ENCODE peak calls at places on chromosomes 5 and 9, in four cellular contexts. One of them, this sample, is unnamed.

GRCh38 chr5:134813827-134814226 is 31.9 kb upstream of the C5orf24 start:
- DNase-seq in tibial nerve: no peak
- DNase-seq in HepG2: no peak
- DNase-seq in left lung: no peak
- DNase-seq in this sample: no peak

GRCh38 chr5:143874312-143874711 is 62.4 kb downstream of the HMHB1 start:
- DNase-seq in HepG2: no peak
- DNase-seq in tibial nerve: no peak
- DNase-seq in left lung: no peak
- DNase-seq in this sample: no peak

GRCh38 chr5:168756517-168757391 is 177.6 kb upstream of the PANK3 start:
- DNase-seq in left lung: no peak
- DNase-seq in HepG2: no peak
- DNase-seq in tibial nerve: no peak
- DNase-seq in this sample: no peak

GRCh38 chr9:120688758-120689157 is 25.5 kb downstream of the MEGF9 start:
- DNase-seq in HepG2: no peak
- DNase-seq in tibial nerve: no peak
- DNase-seq in left lung: no peak
- DNase-seq in this sample: no peak

GRCh38 chr5:154097031-154097430 is 58.3 kb downstream of the MFAP3 start:
- DNase-seq in left lung: no peak
- DNase-seq in HepG2: peak
- DNase-seq in tibial nerve: no peak
- DNase-seq in this sample: no peak

GRCh38 chr9:105290401-105290800 is 46.0 kb downstream of the SLC44A1 start:
- DNase-seq in left lung: no peak
- DNase-seq in HepG2: no peak
- DNase-seq in tibial nerve: no peak
- DNase-seq in this sample: no peak

GRCh38 chr9:36862206-36863145 is 171.6 kb downstream of the PAX5 start:
- DNase-seq in tibial nerve: no peak
- DNase-seq in left lung: peak
- DNase-seq in HepG2: peak
- DNase-seq in this sample: no peak

GRCh38 chr9:136602193-136602885 is 56.5 kb upstream of the NOTCH1 start:
- DNase-seq in left lung: peak
- DNase-seq in HepG2: no peak
- DNase-seq in tibial nerve: no peak
- DNase-seq in this sample: no peak

GRCh38 chr5:168324864-168325615 is 33.6 kb downstream of the WWC1 start:
- DNase-seq in tibial nerve: no peak
- DNase-seq in HepG2: peak
- DNase-seq in left lung: no peak
- DNase-seq in this sample: no peak

GRCh38 chr9:35688558-35689350 is 971 bp downstream of the TPM2 start:
- DNase-seq in left lung: no peak
- DNase-seq in HepG2: peak
- DNase-seq in tibial nerve: no peak
- DNase-seq in this sample: no peak

GRCh38 chr5:116772152-116772501 is 197.5 kb upstream of the SEMA6A start:
- DNase-seq in left lung: no peak
- DNase-seq in HepG2: no peak
- DNase-seq in tibial nerve: no peak
- DNase-seq in this sample: no peak

GRCh38 chr5:81751836-81752643 is 1.1 kb upstream of the SSBP2 start:
- DNase-seq in HepG2: no peak
- DNase-seq in left lung: no peak
- DNase-seq in tibial nerve: peak
- DNase-seq in this sample: no peak

GRCh38 chr5:151483176-151483575 is 35.8 kb downstream of the SLC36A1 start:
- DNase-seq in HepG2: no peak
- DNase-seq in left lung: no peak
- DNase-seq in tibial nerve: no peak
- DNase-seq in this sample: no peak

GRCh38 chr9:123353984-123354591 is 1.9 kb upstream of the CRB2 start:
- DNase-seq in tibial nerve: no peak
- DNase-seq in left lung: peak
- DNase-seq in HepG2: peak
- DNase-seq in this sample: peak

GRCh38 chr9:9004844-9005243 is 1205.3 kb upstream of the DMAC1 start:
- DNase-seq in tibial nerve: no peak
- DNase-seq in HepG2: no peak
- DNase-seq in left lung: no peak
- DNase-seq in this sample: no peak

GRCh38 chr9:77648458-77649108 is 461 bp upstream of the GNA14 start:
- DNase-seq in left lung: peak
- DNase-seq in HepG2: no peak
- DNase-seq in tibial nerve: no peak
- DNase-seq in this sample: no peak

GRCh38 chr5:51172853-51173635 is 210.2 kb upstream of the ISL1 start:
- DNase-seq in left lung: no peak
- DNase-seq in HepG2: no peak
- DNase-seq in tibial nerve: no peak
- DNase-seq in this sample: no peak

GRCh38 chr5:23820764-23821471 is 313.5 kb downstream of the PRDM9 start:
- DNase-seq in left lung: no peak
- DNase-seq in HepG2: no peak
- DNase-seq in tibial nerve: no peak
- DNase-seq in this sample: no peak

GRCh38 chr9:130627051-130627450 is 37.3 kb upstream of the PRDM12 start:
- DNase-seq in tibial nerve: no peak
- DNase-seq in left lung: no peak
- DNase-seq in HepG2: no peak
- DNase-seq in this sample: no peak

GRCh38 chr9:33014665-33015014 is 10.4 kb upstream of the DNAJA1 start:
- DNase-seq in left lung: no peak
- DNase-seq in HepG2: peak
- DNase-seq in tibial nerve: no peak
- DNase-seq in this sample: no peak

GRCh38 chr9:121299125-121299466 is 31.1 kb downstream of the GSN start:
- DNase-seq in tibial nerve: no peak
- DNase-seq in HepG2: no peak
- DNase-seq in left lung: no peak
- DNase-seq in this sample: no peak

GRCh38 chr9:112168197-112168596 is 6.9 kb downstream of the SUSD1 start:
- DNase-seq in tibial nerve: no peak
- DNase-seq in HepG2: no peak
- DNase-seq in left lung: no peak
- DNase-seq in this sample: no peak

GRCh38 chr9:109452761-109453160 is 45.3 kb downstream of the PTPN3 start:
- DNase-seq in left lung: no peak
- DNase-seq in tibial nerve: no peak
- DNase-seq in HepG2: no peak
- DNase-seq in this sample: no peak

GRCh38 chr9:72326643-72327042 is 38.4 kb downstream of the ZFAND5 start:
- DNase-seq in left lung: no peak
- DNase-seq in tibial nerve: no peak
- DNase-seq in HepG2: no peak
- DNase-seq in this sample: no peak

GRCh38 chr9:72327631-72328030 is 37.4 kb downstream of the ZFAND5 start:
- DNase-seq in tibial nerve: no peak
- DNase-seq in left lung: no peak
- DNase-seq in HepG2: no peak
- DNase-seq in this sample: no peak

GRCh38 chr9:72322678-72323077 is 42.3 kb downstream of the ZFAND5 start:
- DNase-seq in left lung: no peak
- DNase-seq in tibial nerve: no peak
- DNase-seq in HepG2: no peak
- DNase-seq in this sample: no peak

GRCh38 chr9:72322259-72322658 is 42.7 kb downstream of the ZFAND5 start:
- DNase-seq in left lung: no peak
- DNase-seq in tibial nerve: no peak
- DNase-seq in HepG2: no peak
- DNase-seq in this sample: no peak

DNA sequence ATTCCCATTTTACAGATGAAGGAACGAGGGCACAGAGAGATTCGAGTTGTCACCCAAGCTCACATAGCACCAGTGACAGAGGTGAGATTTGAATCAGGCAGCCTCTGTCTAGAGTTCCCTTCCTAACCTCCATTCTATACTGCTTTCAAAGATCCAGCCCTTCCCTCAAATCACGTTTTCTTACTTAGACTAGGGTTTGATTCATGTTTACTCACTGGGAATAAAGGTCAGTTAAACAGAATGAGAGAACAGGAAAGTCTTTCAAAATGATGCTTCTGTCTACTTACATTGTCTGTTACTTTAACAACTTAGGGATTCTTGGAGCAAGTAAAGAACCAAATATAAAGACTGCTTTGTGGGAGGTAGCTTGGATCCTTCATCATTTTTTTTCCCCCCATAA is 40.0 kb downstream of the ZFAND5 start:
- DNase-seq in left lung: no peak
- DNase-seq in HepG2: peak
- DNase-seq in tibial nerve: no peak
- DNase-seq in this sample: no peak
- TF ChIP-seq CTCF in left lung: no peak
- TF ChIP-seq CTCF in HepG2: no peak
- TF ChIP-seq CTCF in tibial nerve: no peak
- TF ChIP-seq CTCF in this sample: no peak

DNA sequence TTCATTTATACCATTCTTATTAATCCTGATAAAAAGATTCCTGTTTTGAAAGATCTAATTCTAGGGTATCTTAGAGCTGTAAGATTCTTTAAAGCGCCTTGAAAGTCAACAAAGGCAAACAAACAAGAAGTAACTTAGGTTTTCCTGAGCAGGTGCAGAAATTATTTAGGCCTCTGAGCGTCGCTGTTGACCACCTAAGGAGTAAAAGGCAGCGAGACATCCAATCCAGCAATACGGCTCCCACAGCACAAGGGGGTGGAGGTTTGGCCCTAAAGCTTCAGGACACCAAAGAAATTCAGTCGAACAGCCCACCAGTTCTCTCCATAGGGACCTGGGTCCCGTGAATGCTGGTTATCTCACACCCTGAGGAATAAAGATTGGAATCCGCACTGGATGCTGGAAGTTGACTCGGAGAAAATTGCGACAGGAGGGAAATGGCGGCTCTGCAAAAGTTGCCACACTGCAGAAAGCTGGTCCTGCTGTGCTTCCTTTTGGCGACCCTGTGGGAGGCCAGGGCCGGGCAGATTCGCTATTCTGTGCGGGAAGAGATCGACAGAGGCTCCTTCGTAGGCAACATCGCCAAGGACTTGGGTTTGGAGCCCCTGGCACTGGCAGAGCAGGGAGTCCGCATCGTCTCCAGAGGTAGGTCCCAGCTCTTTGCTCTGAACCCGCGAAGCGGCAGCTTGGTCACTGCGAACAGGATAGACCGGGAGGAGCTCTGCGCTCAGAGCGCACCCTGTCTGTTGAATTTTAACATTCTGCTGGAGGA is at the start of gene PCDHGA2:
- DNase-seq in tibial nerve: no peak
- DNase-seq in left lung: no peak
- DNase-seq in HepG2: peak
- DNase-seq in this sample: no peak
- TF ChIP-seq CTCF in tibial nerve: peak
- TF ChIP-seq CTCF in left lung: no peak
- TF ChIP-seq CTCF in HepG2: peak
- TF ChIP-seq CTCF in this sample: no peak

DNA sequence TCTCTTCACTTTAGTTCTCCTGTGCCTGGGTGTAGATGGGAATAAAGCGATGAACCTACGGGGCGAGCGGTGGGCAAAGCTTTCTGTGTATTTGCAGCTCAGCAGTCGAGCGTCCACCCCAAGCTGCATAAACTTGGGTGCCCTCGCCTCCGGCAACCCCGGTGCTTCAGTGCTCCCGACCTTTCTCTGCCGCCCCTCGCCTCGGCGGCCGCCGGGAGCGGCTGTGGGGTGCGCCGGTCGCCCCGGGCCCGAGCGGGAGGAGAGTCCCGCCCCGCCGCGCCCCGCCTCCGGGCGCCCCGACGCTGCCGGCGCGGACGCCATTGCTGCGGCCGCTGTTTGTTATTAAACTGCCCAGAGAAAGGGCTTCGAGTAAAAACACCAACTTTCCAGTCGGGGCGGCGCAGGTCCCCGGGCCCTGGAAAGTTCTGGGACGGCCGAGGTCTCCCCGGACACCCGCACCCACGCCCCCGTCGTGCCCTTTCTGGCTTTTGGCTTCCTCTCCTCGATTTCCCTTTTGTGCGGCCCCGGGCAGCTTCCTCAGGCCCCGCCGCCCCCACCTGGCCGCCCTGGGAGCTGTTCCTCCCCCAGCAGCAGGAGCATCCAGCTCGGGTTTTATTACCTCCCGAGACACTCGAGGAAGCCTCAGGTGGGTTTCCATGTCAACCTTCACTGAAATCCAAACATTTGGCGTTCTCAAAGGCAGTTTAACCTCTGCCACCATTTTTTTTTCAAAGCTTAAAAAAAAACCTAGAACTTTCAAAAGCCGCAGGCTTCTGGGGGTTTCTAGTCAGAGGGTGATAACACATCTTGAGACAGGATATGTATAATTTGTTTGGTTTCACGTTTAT is 334.3 kb downstream of the CWC27 start:
- DNase-seq in tibial nerve: peak
- DNase-seq in HepG2: peak
- DNase-seq in left lung: peak
- DNase-seq in this sample: peak
- TF ChIP-seq CTCF in tibial nerve: peak
- TF ChIP-seq CTCF in HepG2: peak
- TF ChIP-seq CTCF in left lung: no peak
- TF ChIP-seq CTCF in this sample: no peak

GRCh38 chr9:131762356-131762932 is 22.6 kb upstream of the RAPGEF1 start:
- DNase-seq in left lung: peak
- DNase-seq in HepG2: peak
- DNase-seq in tibial nerve: peak
- DNase-seq in this sample: peak
- TF ChIP-seq CTCF in left lung: peak
- TF ChIP-seq CTCF in HepG2: peak
- TF ChIP-seq CTCF in tibial nerve: peak
- TF ChIP-seq CTCF in this sample: peak

DNA sequence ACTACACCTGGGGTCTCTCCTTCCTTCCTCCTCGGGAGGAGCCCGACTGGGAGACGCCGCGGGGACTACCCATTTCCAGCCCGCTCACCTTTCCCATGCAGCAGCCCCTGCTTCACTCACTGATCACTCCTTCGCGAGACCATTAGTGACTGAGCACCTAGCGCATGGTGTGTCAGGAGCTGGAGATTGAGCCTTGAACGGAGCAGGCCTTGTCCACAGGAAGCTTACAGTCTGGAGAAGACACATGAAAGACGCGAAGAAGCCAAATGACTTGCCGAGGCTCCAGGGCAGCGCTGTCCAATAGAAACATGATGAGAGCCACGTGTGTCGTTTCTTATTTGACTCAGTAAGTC is 283 bp upstream of the CFAP90 start:
- DNase-seq in tibial nerve: no peak
- DNase-seq in left lung: no peak
- DNase-seq in HepG2: no peak
- DNase-seq in this sample: no peak
- TF ChIP-seq CTCF in tibial nerve: no peak
- TF ChIP-seq CTCF in left lung: no peak
- TF ChIP-seq CTCF in HepG2: no peak
- TF ChIP-seq CTCF in this sample: no peak